ENCODE peak calls at places on chromosomes 5 and 9, in ten cellular contexts. One of them, this sample, is unnamed.
A peak's percentile ranks its signal among the peaks of the same experiment; 100 is the strongest.

GRCh38 chr9:136237486-136238341 is 7.9 kb downstream of the QSOX2 start:
- DNase-seq in ELR: no peak
- DNase-seq in activated CD8-positive, alpha-beta T cell treated with anti-CD3 and anti-CD28 coated beads for 36 hours: no peak
- DNase-seq in NCI-H1436 treated with DMSO at 0.1 percent for 48 hours: no peak
- DNase-seq in neural progenitor cell: no peak
- DNase-seq in brain microvascular endothelial cell: no peak
- DNase-seq in KBM-7: peak; percentile 46
- DNase-seq in astrocyte of the spinal cord: no peak
- DNase-seq in head of caudate nucleus: no peak
- DNase-seq in CD4-positive, alpha-beta T cell: no peak
- DNase-seq in this sample: no peak

GRCh38 chr9:88748566-88749238 is 213.7 kb downstream of the NXNL2 start:
- DNase-seq in KBM-7: no peak
- DNase-seq in ELR: peak; percentile 45
- DNase-seq in activated CD8-positive, alpha-beta T cell treated with anti-CD3 and anti-CD28 coated beads for 36 hours: no peak
- DNase-seq in CD4-positive, alpha-beta T cell: no peak
- DNase-seq in brain microvascular endothelial cell: peak; percentile 84
- DNase-seq in astrocyte of the spinal cord: peak; percentile 75
- DNase-seq in neural progenitor cell: peak; percentile 48
- DNase-seq in head of caudate nucleus: no peak
- DNase-seq in NCI-H1436 treated with DMSO at 0.1 percent for 48 hours: no peak
- DNase-seq in this sample: no peak

GRCh38 chr9:94741856-94742255 is 15.4 kb downstream of the AOPEP start:
- DNase-seq in head of caudate nucleus: no peak
- DNase-seq in ELR: no peak
- DNase-seq in astrocyte of the spinal cord: no peak
- DNase-seq in KBM-7: no peak
- DNase-seq in activated CD8-positive, alpha-beta T cell treated with anti-CD3 and anti-CD28 coated beads for 36 hours: no peak
- DNase-seq in brain microvascular endothelial cell: no peak
- DNase-seq in NCI-H1436 treated with DMSO at 0.1 percent for 48 hours: no peak
- DNase-seq in CD4-positive, alpha-beta T cell: no peak
- DNase-seq in neural progenitor cell: no peak
- DNase-seq in this sample: no peak

GRCh38 chr5:55577353-55578060 is 42.7 kb upstream of the PLPP1 start:
- DNase-seq in brain microvascular endothelial cell: no peak
- DNase-seq in head of caudate nucleus: no peak
- DNase-seq in NCI-H1436 treated with DMSO at 0.1 percent for 48 hours: no peak
- DNase-seq in neural progenitor cell: no peak
- DNase-seq in activated CD8-positive, alpha-beta T cell treated with anti-CD3 and anti-CD28 coated beads for 36 hours: no peak
- DNase-seq in KBM-7: no peak
- DNase-seq in ELR: no peak
- DNase-seq in CD4-positive, alpha-beta T cell: no peak
- DNase-seq in astrocyte of the spinal cord: peak; percentile 53
- DNase-seq in this sample: peak; percentile 48

GRCh38 chr9:134049236-134049635 is 18.6 kb downstream of the BRD3 start:
- DNase-seq in ELR: no peak
- DNase-seq in brain microvascular endothelial cell: no peak
- DNase-seq in NCI-H1436 treated with DMSO at 0.1 percent for 48 hours: no peak
- DNase-seq in neural progenitor cell: no peak
- DNase-seq in CD4-positive, alpha-beta T cell: no peak
- DNase-seq in astrocyte of the spinal cord: no peak
- DNase-seq in head of caudate nucleus: no peak
- DNase-seq in KBM-7: no peak
- DNase-seq in activated CD8-positive, alpha-beta T cell treated with anti-CD3 and anti-CD28 coated beads for 36 hours: no peak
- DNase-seq in this sample: no peak

GRCh38 chr5:10355071-10355889 is 1.8 kb downstream of the MARCHF6 start:
- DNase-seq in ELR: peak; percentile 76
- DNase-seq in astrocyte of the spinal cord: peak; percentile 44
- DNase-seq in CD4-positive, alpha-beta T cell: no peak
- DNase-seq in NCI-H1436 treated with DMSO at 0.1 percent for 48 hours: no peak
- DNase-seq in activated CD8-positive, alpha-beta T cell treated with anti-CD3 and anti-CD28 coated beads for 36 hours: peak; percentile 54
- DNase-seq in neural progenitor cell: no peak
- DNase-seq in KBM-7: peak; percentile 54
- DNase-seq in brain microvascular endothelial cell: peak; percentile 19
- DNase-seq in head of caudate nucleus: no peak
- DNase-seq in this sample: no peak

GRCh38 chr5:132475531-132475930 is 15.0 kb downstream of the IRF1 start:
- DNase-seq in CD4-positive, alpha-beta T cell: no peak
- DNase-seq in neural progenitor cell: no peak
- DNase-seq in ELR: no peak
- DNase-seq in KBM-7: no peak
- DNase-seq in activated CD8-positive, alpha-beta T cell treated with anti-CD3 and anti-CD28 coated beads for 36 hours: no peak
- DNase-seq in head of caudate nucleus: no peak
- DNase-seq in astrocyte of the spinal cord: no peak
- DNase-seq in brain microvascular endothelial cell: no peak
- DNase-seq in NCI-H1436 treated with DMSO at 0.1 percent for 48 hours: no peak
- DNase-seq in this sample: no peak

GRCh38 chr9:2230362-2230761 is 215.2 kb downstream of the SMARCA2 start:
- DNase-seq in head of caudate nucleus: no peak
- DNase-seq in KBM-7: peak; percentile 11
- DNase-seq in neural progenitor cell: no peak
- DNase-seq in astrocyte of the spinal cord: no peak
- DNase-seq in activated CD8-positive, alpha-beta T cell treated with anti-CD3 and anti-CD28 coated beads for 36 hours: no peak
- DNase-seq in NCI-H1436 treated with DMSO at 0.1 percent for 48 hours: no peak
- DNase-seq in brain microvascular endothelial cell: no peak
- DNase-seq in ELR: no peak
- DNase-seq in CD4-positive, alpha-beta T cell: no peak
- DNase-seq in this sample: no peak

GRCh38 chr5:123083298-123083697 is 5.7 kb upstream of the PRDM6 start:
- DNase-seq in neural progenitor cell: no peak
- DNase-seq in KBM-7: no peak
- DNase-seq in ELR: no peak
- DNase-seq in astrocyte of the spinal cord: no peak
- DNase-seq in activated CD8-positive, alpha-beta T cell treated with anti-CD3 and anti-CD28 coated beads for 36 hours: no peak
- DNase-seq in NCI-H1436 treated with DMSO at 0.1 percent for 48 hours: no peak
- DNase-seq in brain microvascular endothelial cell: no peak
- DNase-seq in CD4-positive, alpha-beta T cell: no peak
- DNase-seq in head of caudate nucleus: no peak
- DNase-seq in this sample: no peak

GRCh38 chr9:131712151-131712716 is 27.6 kb downstream of the RAPGEF1 start:
- DNase-seq in neural progenitor cell: no peak
- DNase-seq in head of caudate nucleus: no peak
- DNase-seq in brain microvascular endothelial cell: no peak
- DNase-seq in activated CD8-positive, alpha-beta T cell treated with anti-CD3 and anti-CD28 coated beads for 36 hours: no peak
- DNase-seq in CD4-positive, alpha-beta T cell: no peak
- DNase-seq in NCI-H1436 treated with DMSO at 0.1 percent for 48 hours: no peak
- DNase-seq in ELR: no peak
- DNase-seq in KBM-7: no peak
- DNase-seq in astrocyte of the spinal cord: no peak
- DNase-seq in this sample: no peak

GRCh38 chr9:82593436-82593835 is 469.5 kb downstream of the RASEF start:
- DNase-seq in brain microvascular endothelial cell: no peak
- DNase-seq in CD4-positive, alpha-beta T cell: no peak
- DNase-seq in neural progenitor cell: no peak
- DNase-seq in ELR: no peak
- DNase-seq in astrocyte of the spinal cord: peak; percentile 34
- DNase-seq in NCI-H1436 treated with DMSO at 0.1 percent for 48 hours: no peak
- DNase-seq in head of caudate nucleus: no peak
- DNase-seq in KBM-7: no peak
- DNase-seq in activated CD8-positive, alpha-beta T cell treated with anti-CD3 and anti-CD28 coated beads for 36 hours: no peak
- DNase-seq in this sample: peak; percentile 78

GRCh38 chr9:130860458-130861316 is 25.6 kb downstream of the ABL1 start:
- DNase-seq in CD4-positive, alpha-beta T cell: no peak
- DNase-seq in activated CD8-positive, alpha-beta T cell treated with anti-CD3 and anti-CD28 coated beads for 36 hours: no peak
- DNase-seq in NCI-H1436 treated with DMSO at 0.1 percent for 48 hours: no peak
- DNase-seq in KBM-7: no peak
- DNase-seq in neural progenitor cell: peak; percentile 43
- DNase-seq in astrocyte of the spinal cord: peak; percentile 98
- DNase-seq in head of caudate nucleus: peak; percentile 37
- DNase-seq in brain microvascular endothelial cell: peak; percentile 100
- DNase-seq in ELR: peak; percentile 99
- DNase-seq in this sample: peak; percentile 96

GRCh38 chr5:113510836-113511451 is 2.5 kb upstream of the YTHDC2 start:
- DNase-seq in NCI-H1436 treated with DMSO at 0.1 percent for 48 hours: no peak
- DNase-seq in KBM-7: peak; percentile 29
- DNase-seq in ELR: peak; percentile 72
- DNase-seq in activated CD8-positive, alpha-beta T cell treated with anti-CD3 and anti-CD28 coated beads for 36 hours: no peak
- DNase-seq in astrocyte of the spinal cord: peak; percentile 55
- DNase-seq in CD4-positive, alpha-beta T cell: no peak
- DNase-seq in brain microvascular endothelial cell: no peak
- DNase-seq in neural progenitor cell: peak; percentile 8
- DNase-seq in head of caudate nucleus: no peak
- DNase-seq in this sample: no peak

This sample was measured in astrocyte of the cerebellum.